ENCODE peak calls at places on chromosome 21, in seven cellular contexts. X, O, H, C, D, A and W are unnamed samples.

GRCh38 chr21:29928537-29928936 is 11.3 kb downstream of the GRIK1 start:
- DNase-seq in D (no peak), A (no peak), O (no peak), C (no peak), X (no peak), H (no peak), W (no peak)

GRCh38 chr21:45200596-45201296 is 86.9 kb downstream of the POFUT2 start:
- DNase-seq in C (no peak), A (no peak), X (no peak), O (no peak), H (no peak), D (no peak), W (no peak)

GRCh38 chr21:38838598-38839369 is 33.1 kb downstream of the ETS2 start:
- DNase-seq in O (no peak), X (no peak), H (no peak), A (no peak), C (no peak), D (no peak), W (no peak)

GRCh38 chr21:14259669-14260458 is 43.9 kb downstream of the RBM11 start:
- DNase-seq in O (peak; percentile 6), D (peak; percentile 69), A (peak; percentile 56), X (no peak), C (peak; percentile 28), H (no peak), W (peak; percentile 56)

GRCh38 chr21:45630066-45630694 is 13.3 kb upstream of the PCBP3 start:
- DNase-seq in C (no peak), D (no peak), A (no peak), H (no peak), X (no peak), O (no peak), W (no peak)

GRCh38 chr21:42974832-42975820 is 764 bp downstream of the PKNOX1 start:
- DNase-seq in D (peak; percentile 74), A (peak; percentile 64), O (peak; percentile 34), C (peak; percentile 60), X (no peak), H (peak; percentile 63), W (peak; percentile 46)

GRCh38 chr21:22297575-22297974 is 1299.4 kb downstream of the NCAM2 start:
- DNase-seq in X (no peak), O (no peak), H (no peak), C (peak; percentile 21), D (no peak), A (no peak), W (no peak)

GRCh38 chr21:34835526-34835925 is 166.7 kb downstream of the CLIC6 start:
- DNase-seq in O (no peak), H (no peak), A (no peak), X (no peak), C (no peak), D (no peak), W (peak; percentile 94)

GRCh38 chr21:44333701-44334636 is 5.2 kb downstream of the CFAP410 start:
- DNase-seq in X (no peak), D (no peak), O (no peak), H (no peak), A (no peak), C (no peak), W (no peak)

GRCh38 chr21:38787461-38788274 is 18.1 kb upstream of the ETS2 start:
- DNase-seq in A (peak; percentile 76), H (no peak), O (no peak), X (no peak), D (no peak), C (no peak), W (peak; percentile 84)

GRCh38 chr21:14836950-14837349 is 227.8 kb downstream of the NRIP1 start:
- DNase-seq in A (peak; percentile 59), C (no peak), H (no peak), O (no peak), D (no peak), X (no peak), W (peak; percentile 46)

GRCh38 chr21:31731112-31731801 is 661 bp downstream of the SCAF4 start:
- DNase-seq in C (no peak), A (no peak), X (no peak), H (peak; percentile 34), O (peak; percentile 55), D (peak; percentile 76), W (peak; percentile 34)

GRCh38 chr21:31732538-31732864 is 583 bp upstream of the SCAF4 start:
- DNase-seq in X (no peak), A (no peak), H (no peak), C (peak; percentile 45), O (no peak), D (no peak), W (no peak)

GRCh38 chr21:31732891-31733520 is 1.1 kb upstream of the SCAF4 start:
- DNase-seq in A (peak; percentile 35), X (no peak), D (peak; percentile 23), H (peak; percentile 7), C (peak; percentile 27), O (no peak), W (peak; percentile 45)

GRCh38 chr21:31730687-31731111 is 1.2 kb downstream of the SCAF4 start:
- DNase-seq in C (no peak), H (no peak), D (peak; percentile 89), A (peak; percentile 28), O (peak; percentile 6), X (no peak), W (no peak)

DNA sequence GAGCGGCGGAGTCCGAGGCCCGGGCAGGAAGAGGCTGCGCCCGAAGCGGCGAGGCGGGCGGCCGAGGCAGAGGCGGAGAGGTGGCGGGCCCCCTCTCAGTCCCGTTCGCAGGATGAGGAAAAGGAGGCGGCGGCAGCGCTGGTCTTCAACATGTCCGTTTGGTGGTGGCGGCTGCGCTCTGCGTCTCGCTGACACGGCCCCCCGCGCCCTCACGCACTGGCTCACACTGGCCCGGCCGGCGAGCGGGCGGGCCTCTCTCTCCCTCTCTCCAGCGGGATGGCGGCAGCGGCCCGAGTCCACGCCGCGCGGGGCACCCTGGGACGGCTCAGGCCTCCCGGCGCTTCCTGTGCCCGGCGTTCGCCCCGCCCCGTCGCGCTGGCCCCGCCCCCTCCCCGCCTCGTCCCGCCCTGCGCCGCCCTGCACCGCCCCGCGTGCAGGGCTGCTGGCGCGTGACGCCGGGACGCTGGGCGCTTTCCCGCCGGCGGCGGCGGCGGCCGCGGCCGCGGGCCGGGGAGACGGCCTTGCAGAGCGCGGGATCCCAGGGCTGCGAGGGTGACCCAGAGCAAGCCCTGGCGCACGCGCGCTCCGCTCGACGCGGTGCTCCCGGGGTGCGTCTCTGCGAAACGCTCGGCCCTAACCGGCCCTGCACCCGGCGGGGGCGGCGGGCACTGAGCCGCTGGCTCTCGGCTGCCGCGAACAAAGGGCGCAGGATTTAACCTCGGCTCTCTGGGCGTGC is at the start of gene SCAF4:
- DNase-seq in D (peak; percentile 95), H (peak; percentile 89), C (peak; percentile 58), A (peak; percentile 87), X (peak; percentile 43), O (peak; percentile 73), W (peak; percentile 81)
- H3K4me3 ChIP-seq in D (peak within 1 kb of the TSS; percentile 99), H (peak within 1 kb of the TSS; percentile 99), C (peak within 1 kb of the TSS; percentile 85), A (peak within 1 kb of the TSS; percentile 92), X (peak within 1 kb of the TSS; percentile 98), O (peak within 1 kb of the TSS; percentile 67), W (peak within 1 kb of the TSS; percentile 58)

GRCh38 chr21:28884481-28884880 is 108.2 kb downstream of the LTN1 start:
- DNase-seq in C (peak; percentile 9), D (no peak), X (no peak), A (peak; percentile 8), O (no peak), H (no peak), W (peak; percentile 30)

GRCh38 chr21:28885853-28886177 is 106.9 kb downstream of the LTN1 start:
- DNase-seq in A (no peak), C (no peak), H (no peak), D (no peak), X (no peak), O (no peak), W (peak; percentile 88)

GRCh38 chr21:28882345-28882744 is 110.3 kb downstream of the LTN1 start:
- DNase-seq in X (no peak), D (no peak), C (no peak), O (no peak), H (no peak), A (no peak), W (no peak)

GRCh38 chr21:28884976-28885852 is 107.5 kb downstream of the LTN1 start:
- DNase-seq in A (peak; percentile 92), C (peak; percentile 92), O (peak; percentile 93), X (peak; percentile 78), H (peak; percentile 86), D (peak; percentile 89), W (peak; percentile 93)

DNA sequence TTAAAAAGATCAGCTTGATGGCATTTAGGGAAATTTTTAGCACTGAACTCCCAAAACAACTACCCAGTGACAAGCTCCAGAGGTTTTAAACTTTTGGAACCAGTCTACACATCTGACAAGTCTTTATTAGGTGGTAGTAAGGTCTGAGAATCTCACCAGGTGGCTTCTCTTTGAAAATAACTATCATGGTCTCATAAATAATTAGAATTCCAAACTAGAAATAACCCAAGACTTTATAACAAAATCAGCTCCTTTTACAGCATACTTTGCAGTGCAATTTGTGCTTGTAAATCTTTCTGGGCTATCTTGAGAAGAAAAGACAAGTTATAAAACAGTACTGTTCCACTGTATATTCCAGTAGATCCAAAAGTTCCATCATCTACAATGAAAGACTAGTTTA is 108.7 kb downstream of the LTN1 start:
- DNase-seq in X (no peak), C (no peak), D (no peak), A (no peak), H (no peak), O (no peak), W (no peak)
- H3K4me3 ChIP-seq in X (peak overlapping the region; percentile 77), C (no peak overlapping the region), D (peak overlapping the region; percentile 54), A (no peak overlapping the region), H (no peak overlapping the region), O (peak overlapping the region; percentile 20), W (peak overlapping the region; percentile 68)

GRCh38 chr21:37592496-37592895 is 225.9 kb downstream of the DYRK1A start:
- DNase-seq in C (no peak), D (peak; percentile 24), H (no peak), O (no peak), X (no peak), A (no peak), W (no peak)

GRCh38 chr21:37593740-37594471 is 227.3 kb downstream of the DYRK1A start:
- DNase-seq in H (no peak), D (peak; percentile 37), O (no peak), A (no peak), X (no peak), C (no peak), W (no peak)

GRCh38 chr21:37594472-37594951 is 227.9 kb downstream of the DYRK1A start:
- DNase-seq in D (no peak), O (no peak), A (no peak), C (no peak), X (no peak), H (no peak), W (no peak)

GRCh38 chr21:37595944-37596343 is 229.4 kb downstream of the DYRK1A start:
- DNase-seq in C (no peak), X (no peak), O (no peak), A (no peak), D (no peak), H (no peak), W (no peak)

DNA sequence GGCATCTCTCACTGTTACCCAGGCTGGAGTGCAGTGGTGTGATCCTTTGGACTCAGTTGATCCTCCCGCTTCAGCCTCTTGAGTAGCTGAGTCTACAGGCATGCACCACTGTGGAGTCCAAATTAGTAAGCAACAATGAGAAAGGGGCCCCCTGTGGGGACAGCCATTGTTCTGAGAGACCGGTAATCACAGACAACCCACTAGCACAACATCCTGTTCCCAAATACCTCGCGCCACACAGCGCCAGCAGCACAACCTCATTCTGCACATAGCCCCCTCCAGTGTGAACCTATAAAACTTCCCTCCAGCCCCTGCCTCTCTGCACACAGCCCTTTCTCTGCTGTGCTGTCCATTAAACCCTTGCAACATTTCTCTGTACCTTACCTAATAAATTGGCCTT is 226.4 kb downstream of the DYRK1A start:
- DNase-seq in D (peak; percentile 89), X (no peak), C (peak; percentile 20), A (no peak), O (no peak), H (no peak), W (no peak)
- H3K4me3 ChIP-seq in D (no peak overlapping the region), X (no peak overlapping the region), C (no peak overlapping the region), A (no peak overlapping the region), O (no peak overlapping the region), H (no peak overlapping the region), W (no peak overlapping the region)

GRCh38 chr21:16418663-16419062 is 688.9 kb downstream of the USP25 start:
- DNase-seq in D (no peak), O (no peak), A (no peak), X (no peak), C (no peak), H (no peak), W (no peak)
- H3K4me3 ChIP-seq in D (no peak overlapping the region), O (no peak overlapping the region), A (no peak overlapping the region), X (peak overlapping the region; percentile 64), C (no peak overlapping the region), H (peak overlapping the region; percentile 41), W (no peak overlapping the region)